ENCODE peak calls at places on chromosomes 6 and 20, in six cellular contexts. S is lung, R is astrocyte of the spinal cord, N is uterus, J is breast epithelium, V is LNCaP clone FGC. A is an unnamed sample.

GRCh38 chr20:19628570-19629134 is 129.4 kb upstream of the RIN2 start:
- DNase-seq in S (peak; percentile 72), R (peak; percentile 64), N (no peak), J (peak; percentile 35), V (peak; percentile 56), A (peak; percentile 77)

GRCh38 chr6:22956029-22956715 is 386.8 kb downstream of the HDGFL1 start:
- DNase-seq in S (no peak), R (no peak), N (no peak), J (no peak), V (peak; percentile 86), A (no peak)

GRCh38 chr6:44224154-44224977 is 971 bp downstream of the SLC29A1 start:
- DNase-seq in S (no peak), R (no peak), N (no peak), J (no peak), V (no peak), A (no peak)

GRCh38 chr6:118882314-118882905 is 11.5 kb upstream of the ASF1A start:
- DNase-seq in S (no peak), R (no peak), N (no peak), J (no peak), V (no peak), A (no peak)

GRCh38 chr6:14108571-14109410 is 8.8 kb upstream of the CD83 start:
- DNase-seq in S (peak; percentile 82), R (no peak), N (no peak), J (no peak), V (no peak), A (no peak)

GRCh38 chr6:87066449-87067288 is 28.2 kb downstream of the CGA start:
- DNase-seq in S (no peak), R (peak; percentile 68), N (peak; percentile 25), J (no peak), V (peak; percentile 28), A (peak; percentile 79)

GRCh38 chr6:21342496-21342895 is 251.1 kb upstream of the SOX4 start:
- DNase-seq in S (peak; percentile 57), R (no peak), N (no peak), J (no peak), V (no peak), A (no peak)

GRCh38 chr20:24166127-24166389 is 177.5 kb upstream of the GGTLC1 start:
- DNase-seq in S (no peak), R (no peak), N (no peak), J (no peak), V (no peak), A (no peak)

GRCh38 chr6:18263561-18264337 is 581 bp downstream of the DEK start:
- DNase-seq in S (peak; percentile 58), R (peak; percentile 28), N (no peak), J (no peak), V (no peak), A (peak; percentile 72)

GRCh38 chr6:42030585-42031506 is 19.5 kb upstream of the TAF8 start:
- DNase-seq in S (peak; percentile 58), R (peak; percentile 26), N (no peak), J (no peak), V (no peak), A (peak; percentile 10)

GRCh38 chr6:100119261-100119660 is 125.2 kb upstream of the MCHR2 start:
- DNase-seq in S (no peak), R (no peak), N (no peak), J (no peak), V (no peak), A (no peak)

GRCh38 chr20:48012401-48012974 is 227.2 kb upstream of the SULF2 start:
- DNase-seq in S (no peak), R (peak; percentile 37), N (no peak), J (no peak), V (no peak), A (peak; percentile 43)

DNA sequence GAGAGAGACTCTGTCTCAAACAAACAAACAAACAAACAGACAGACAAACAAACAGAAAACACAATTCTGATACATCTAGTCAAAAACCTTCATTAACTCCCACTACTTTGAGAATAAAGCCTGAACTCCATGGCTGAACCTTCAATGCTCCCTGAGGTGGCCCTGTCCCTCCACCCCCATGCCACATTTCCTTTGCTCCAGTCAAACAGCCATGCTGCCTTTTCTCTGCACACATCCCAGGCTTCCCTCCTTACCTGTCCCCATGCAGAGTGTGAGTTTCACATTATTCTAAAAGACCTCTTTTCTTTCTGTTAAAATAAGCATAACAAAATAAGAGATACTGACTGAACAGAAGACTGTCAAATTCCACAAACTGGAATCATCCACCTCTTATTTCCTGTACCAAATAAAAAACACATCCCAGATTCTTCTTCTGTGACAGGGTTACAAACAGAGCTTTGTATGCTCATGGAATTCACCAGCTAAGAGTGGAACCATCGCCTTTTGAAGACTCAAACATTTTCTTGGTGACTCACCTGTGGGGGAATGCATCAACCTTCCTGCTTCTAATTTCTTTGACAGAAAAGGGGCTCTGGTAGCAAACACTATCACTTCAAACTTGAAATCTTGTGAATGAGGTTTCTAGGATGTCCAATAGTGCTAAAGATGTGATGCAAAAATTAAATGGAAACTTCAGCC is 71.0 kb upstream of the SLC22A16 start:
- DNase-seq in S (no peak), R (peak; percentile 52), N (no peak), J (no peak), V (no peak), A (peak; percentile 65)
- H3K4me3 ChIP-seq in S (no peak overlapping the region), R (no peak overlapping the region), N (no peak overlapping the region), J (no peak overlapping the region), V (no peak overlapping the region), A (no peak overlapping the region)

GRCh38 chr6:131747821-131748353 is 37.1 kb upstream of the CTAGE9 start:
- DNase-seq in S (no peak), R (no peak), N (no peak), J (no peak), V (no peak), A (no peak)
- TF ChIP-seq CTCF in S (no peak), R (no peak), N (no peak), J (no peak), V (no peak), A (no peak)

DNA sequence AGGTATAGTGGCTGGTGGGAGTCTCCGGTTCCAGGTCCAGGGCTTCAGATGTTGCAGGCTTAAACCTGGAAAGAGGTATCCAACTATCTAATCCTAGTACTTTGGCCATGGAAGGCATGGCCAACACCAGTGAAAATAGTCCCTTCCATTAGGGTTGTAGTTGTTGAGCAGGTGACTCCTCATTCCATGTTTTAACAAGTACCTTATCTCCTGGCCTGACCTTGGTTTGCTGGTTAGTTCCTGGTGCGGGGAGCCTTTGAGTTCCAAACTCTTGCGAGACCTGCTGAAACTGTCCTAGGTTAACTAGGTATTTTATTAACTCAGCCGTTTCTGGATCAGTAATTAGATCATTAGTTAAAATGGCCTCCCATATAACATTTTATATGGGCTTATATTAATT is 165.1 kb upstream of the PROKR2 start:
- DNase-seq in S (no peak), R (no peak), N (no peak), J (no peak), V (no peak), A (no peak)
- H3K4me3 ChIP-seq in S (no peak overlapping the region), R (no peak overlapping the region), N (no peak overlapping the region), J (no peak overlapping the region), V (no peak overlapping the region), A (no peak overlapping the region)

DNA sequence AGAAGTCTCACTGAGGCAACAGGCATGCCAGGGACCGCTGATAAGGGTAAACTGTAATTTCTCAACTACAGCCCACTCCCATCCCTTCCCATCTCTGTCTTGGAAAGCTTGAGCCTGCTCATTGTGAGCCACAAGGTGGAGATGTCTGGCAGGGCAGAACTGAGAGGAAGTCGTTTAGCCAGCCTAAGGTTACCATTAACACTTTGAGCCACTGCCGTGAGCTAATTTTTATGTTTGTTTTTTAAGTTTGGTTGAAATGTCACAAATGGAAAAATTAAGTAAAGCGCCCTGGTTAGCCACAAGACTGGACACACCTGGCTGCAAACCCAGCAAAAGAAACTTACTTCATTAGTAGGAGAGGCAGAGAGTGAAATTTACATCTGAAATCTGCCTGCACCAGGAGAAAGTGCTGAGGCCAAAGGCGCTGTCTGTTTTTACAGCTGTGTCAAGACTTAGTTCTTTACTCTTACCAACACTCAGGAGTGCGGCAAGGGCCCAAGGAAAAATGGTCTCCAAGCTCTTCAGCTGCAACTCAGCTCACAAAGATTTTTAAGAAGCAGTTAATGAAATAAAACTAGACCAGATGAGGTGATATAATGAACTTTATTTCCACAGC is 50.0 kb upstream of the FAM83C start:
- DNase-seq in S (no peak), R (peak; percentile 50), N (no peak), J (no peak), V (no peak), A (peak; percentile 60)
- TF ChIP-seq CTCF in S (no peak), R (peak; percentile 66), N (no peak), J (no peak), V (peak; percentile 70), A (peak; percentile 46)

DNA sequence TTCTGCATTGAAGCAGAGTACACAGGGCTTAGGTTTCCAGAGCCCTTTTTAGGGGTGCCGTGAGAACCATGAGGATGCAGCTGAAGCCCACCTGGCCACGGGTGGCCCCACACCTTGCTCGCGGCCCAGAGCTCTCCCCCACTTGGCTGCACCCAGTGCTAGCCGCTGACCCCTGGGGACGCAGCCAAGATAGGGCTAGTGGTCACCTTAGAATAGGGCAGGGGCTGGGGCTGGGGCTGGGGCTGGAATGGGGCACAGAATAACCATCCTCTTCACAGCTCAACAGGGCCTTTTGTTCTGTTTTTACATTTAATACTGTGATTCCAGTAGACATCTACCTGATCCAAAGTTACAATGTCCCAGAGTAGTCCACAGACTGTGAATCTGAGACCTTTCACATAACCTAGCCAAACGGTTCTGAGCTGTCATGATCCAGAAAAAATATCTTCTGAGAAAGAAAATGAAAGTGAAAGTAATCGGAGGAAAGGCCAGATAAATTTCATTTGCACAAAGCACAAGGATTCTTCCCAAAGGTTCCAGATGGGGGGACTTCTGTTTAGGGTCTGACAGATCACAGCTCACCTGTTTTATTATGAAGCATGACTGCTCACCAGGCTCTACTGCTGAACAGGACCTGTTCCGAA is 402.1 kb downstream of the THBS2 start:
- DNase-seq in S (no peak), R (peak; percentile 5), N (no peak), J (no peak), V (no peak), A (peak; percentile 23)
- H3K4me3 ChIP-seq in S (no peak overlapping the region), R (no peak overlapping the region), N (peak overlapping the region; percentile 12), J (peak overlapping the region; percentile 21), V (peak overlapping the region; percentile 28), A (peak overlapping the region; percentile 40)

DNA sequence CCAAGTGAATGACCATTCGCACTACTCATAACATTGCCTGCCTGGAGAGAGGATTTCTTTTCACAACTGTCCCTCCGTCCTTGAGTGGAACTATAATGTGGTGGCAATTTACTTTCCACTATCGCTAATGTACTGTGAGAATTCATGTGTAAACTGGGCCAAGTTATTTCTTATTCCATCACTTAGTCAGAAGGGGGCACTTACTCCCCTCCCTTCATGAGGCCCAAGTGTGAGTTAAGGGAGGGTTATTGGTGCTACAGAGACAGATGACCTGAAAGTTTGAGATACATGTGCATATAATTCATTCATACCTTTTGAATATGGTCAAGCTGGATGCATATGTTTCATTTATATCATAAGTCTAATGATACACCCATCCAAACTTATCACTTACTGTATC is 65.2 kb upstream of the LOC128125822 start:
- DNase-seq in S (no peak), R (no peak), N (no peak), J (no peak), V (no peak), A (no peak)
- TF ChIP-seq CTCF in S (no peak), R (no peak), N (no peak), J (no peak), V (no peak), A (no peak)